ENCODE peak calls at places on chromosome 5, in five cellular contexts. A, X, D, J and F are unnamed samples.

GRCh38 chr5:151745071-151745705 is 13.2 kb downstream of the ATOX1 start:
- DNase-seq in A (peak), X (no peak), D (no peak), J (no peak), F (peak)

GRCh38 chr5:117776977-117777376 is 1202.4 kb upstream of the SEMA6A start:
- DNase-seq in A (no peak), X (no peak), D (no peak), J (no peak), F (no peak)

GRCh38 chr5:36689225-36689624 is 82.8 kb downstream of the SLC1A3 start:
- DNase-seq in A (peak), X (no peak), D (no peak), J (no peak), F (no peak)

GRCh38 chr5:154221371-154221896 is 30.9 kb downstream of the GALNT10 start:
- DNase-seq in A (peak), X (no peak), D (no peak), J (no peak), F (no peak)

GRCh38 chr5:138523406-138523805 is 19.6 kb downstream of the ETF1 start:
- DNase-seq in A (no peak), X (no peak), D (no peak), J (no peak), F (no peak)

GRCh38 chr5:447501-447900 is 4.5 kb downstream of the EXOC3 start:
- DNase-seq in A (no peak), X (no peak), D (no peak), J (no peak), F (no peak)

GRCh38 chr5:157358871-157359270 is 92.9 kb downstream of the CYFIP2 start:
- DNase-seq in A (no peak), X (no peak), D (no peak), J (no peak), F (no peak)

GRCh38 chr5:158978061-158978745 is 121.5 kb downstream of the EBF1 start:
- DNase-seq in A (peak), X (no peak), D (no peak), J (no peak), F (no peak)

GRCh38 chr5:158234323-158235158 is 375.6 kb upstream of the CLINT1 start:
- DNase-seq in A (no peak), X (no peak), D (no peak), J (no peak), F (no peak)

GRCh38 chr5:115258001-115258400 is 4.7 kb downstream of the PGGT1B start:
- DNase-seq in A (peak), X (no peak), D (no peak), J (no peak), F (no peak)

GRCh38 chr5:41071975-41072374 is 833 bp upstream of the MROH2B start:
- DNase-seq in A (peak), X (no peak), D (no peak), J (no peak), F (no peak)

GRCh38 chr5:20974423-20974822 is 986.4 kb upstream of the CDH18 start:
- DNase-seq in A (no peak), X (no peak), D (no peak), J (no peak), F (no peak)

GRCh38 chr5:134592141-134592746 is 40.4 kb downstream of the SAR1B start:
- DNase-seq in A (peak), X (no peak), D (no peak), J (peak), F (no peak)

GRCh38 chr5:115170128-115170923 is 618 bp upstream of the TRIM36 start:
- DNase-seq in A (peak), X (no peak), D (peak), J (peak), F (no peak)

GRCh38 chr5:72692273-72692672 is 124.2 kb upstream of the TNPO1 start:
- DNase-seq in A (peak), X (no peak), D (no peak), J (no peak), F (no peak)

GRCh38 chr5:55456216-55456895 is 78.4 kb downstream of the PLPP1 start:
- DNase-seq in A (peak), X (no peak), D (no peak), J (no peak), F (no peak)

GRCh38 chr5:75265731-75266130 is 29.1 kb upstream of the ANKRD31 start:
- DNase-seq in A (peak), X (peak), D (peak), J (peak), F (no peak)

GRCh38 chr5:104951829-104952228 is 1389.2 kb upstream of the NUDT12 start:
- DNase-seq in A (no peak), X (no peak), D (no peak), J (no peak), F (no peak)

GRCh38 chr5:159324097-159324760 is 6.1 kb downstream of the IL12B start:
- DNase-seq in A (peak), X (no peak), D (no peak), J (no peak), F (no peak)

GRCh38 chr5:139137703-139138102 is 60.5 kb downstream of the SIL1 start:
- DNase-seq in A (peak), X (peak), D (peak), J (peak), F (no peak)

GRCh38 chr5:139407517-139407916 is 3.6 kb upstream of the SPATA24 start:
- DNase-seq in A (no peak), X (no peak), D (no peak), J (no peak), F (no peak)

GRCh38 chr5:35851282-35851681 is 5.4 kb upstream of the IL7R start:
- DNase-seq in A (peak), X (no peak), D (no peak), J (no peak), F (no peak)

GRCh38 chr5:111143910-111144309 is 51.8 kb downstream of the WDR36 start:
- DNase-seq in A (peak), X (no peak), D (no peak), J (no peak), F (no peak)

GRCh38 chr5:97101189-97101910 is 41.1 kb downstream of the LIX1 start:
- DNase-seq in A (peak), X (no peak), D (no peak), J (no peak), F (no peak)

GRCh38 chr5:144886668-144887067 is 716.0 kb downstream of the KCTD16 start:
- DNase-seq in A (no peak), X (no peak), D (no peak), J (no peak), F (no peak)

GRCh38 chr5:69450116-69450515 is 35.2 kb downstream of the MARVELD2 start:
- DNase-seq in A (peak), X (no peak), D (no peak), J (no peak), F (no peak)

GRCh38 chr5:74290634-74291033 is 349.9 kb downstream of the ENC1 start:
- DNase-seq in A (no peak), X (peak), D (no peak), J (no peak), F (no peak)

GRCh38 chr5:63127054-63127453 is 548.4 kb downstream of the LRRC70 start:
- DNase-seq in A (peak), X (no peak), D (no peak), J (no peak), F (no peak)

DNA sequence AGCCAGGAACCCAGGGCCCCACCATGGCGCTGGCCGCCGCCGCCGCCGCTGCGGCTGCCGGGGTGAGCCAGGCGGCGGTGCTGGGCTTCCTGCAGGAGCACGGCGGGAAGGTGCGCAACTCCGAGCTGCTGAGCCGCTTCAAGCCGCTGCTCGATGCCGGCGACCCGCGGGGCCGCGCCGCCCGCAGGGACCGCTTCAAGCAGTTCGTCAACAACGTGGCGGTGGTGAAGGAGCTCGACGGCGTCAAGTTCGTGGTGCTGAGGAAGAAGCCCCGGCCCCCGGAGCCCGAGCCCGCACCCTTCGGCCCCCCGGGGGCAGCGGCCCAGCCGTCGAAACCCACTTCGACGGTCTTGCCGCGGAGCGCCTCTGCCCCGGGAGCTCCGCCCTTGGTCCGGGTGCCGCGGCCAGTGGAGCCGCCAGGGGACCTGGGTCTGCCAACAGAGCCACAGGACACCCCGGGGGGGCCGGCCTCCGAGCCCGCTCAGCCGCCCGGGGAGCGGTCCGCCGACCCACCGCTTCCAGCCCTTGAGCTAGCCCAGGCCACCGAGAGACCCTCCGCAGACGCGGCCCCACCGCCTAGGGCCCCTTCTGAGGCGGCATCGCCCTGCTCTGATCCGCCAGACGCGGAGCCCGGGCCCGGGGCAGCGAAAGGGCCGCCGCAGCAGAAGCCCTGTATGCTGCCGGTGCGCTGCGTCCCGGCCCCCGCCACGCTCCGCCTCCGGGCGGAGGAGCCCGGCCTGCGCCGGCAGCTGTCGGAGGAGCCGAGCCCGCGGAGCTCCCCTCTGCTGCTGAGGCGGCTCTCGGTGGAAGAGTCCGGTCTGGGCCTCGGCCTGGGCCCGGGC is 718 bp downstream of the SOWAHA start:
- DNase-seq in A (no peak), X (no peak), D (peak), J (no peak), F (no peak)
- TF ChIP-seq MXI1 in A (no peak), X (no peak), D (no peak), J (no peak), F (no peak)

DNA sequence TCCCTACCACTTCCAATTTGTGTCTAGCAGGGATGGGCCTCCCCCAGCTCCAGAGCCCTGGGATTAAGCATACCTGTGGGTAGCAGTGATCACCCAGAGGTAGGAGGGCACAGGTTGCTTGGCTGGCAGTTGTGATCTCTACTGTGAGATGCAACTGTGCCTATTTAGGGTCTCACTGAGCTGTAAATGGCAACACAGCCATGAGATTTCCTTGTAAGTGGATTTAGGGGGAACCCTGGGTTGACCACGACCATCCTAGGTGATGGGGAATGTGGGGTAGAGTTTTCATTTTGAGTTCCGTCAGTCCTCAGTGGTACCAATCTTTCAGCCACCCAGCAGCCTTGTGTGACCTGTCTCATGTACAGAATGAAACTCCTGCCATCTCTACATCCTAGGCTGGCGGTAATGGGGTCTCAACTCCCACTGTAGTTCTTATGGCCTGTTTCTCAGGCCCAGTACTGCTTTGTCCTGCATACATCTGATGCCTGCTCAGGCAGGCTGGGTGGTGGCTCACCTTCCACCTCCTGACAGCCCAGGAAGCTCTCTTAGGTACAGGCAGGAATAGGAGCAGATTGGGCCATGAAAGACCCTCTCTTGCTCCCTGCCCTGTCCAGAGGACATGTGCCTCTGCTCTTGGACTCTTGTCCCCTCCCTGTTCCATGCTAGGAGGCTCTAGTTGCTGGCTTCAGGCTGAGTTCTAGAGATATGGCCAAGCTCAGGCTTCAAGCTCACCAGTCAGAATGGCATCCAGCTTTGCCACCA is 8.1 kb downstream of the HNRNPAB start:
- DNase-seq in A (no peak), X (no peak), D (no peak), J (no peak), F (no peak)
- TF ChIP-seq MXI1 in A (no peak), X (no peak), D (no peak), J (no peak), F (no peak)

GRCh38 chr5:150400020-150400326 is 12.7 kb downstream of the CD74 start:
- DNase-seq in A (no peak), X (no peak), D (no peak), J (no peak), F (no peak)

GRCh38 chr5:150398432-150399157 is 14.1 kb downstream of the CD74 start:
- DNase-seq in A (no peak), X (no peak), D (no peak), J (peak), F (no peak)

GRCh38 chr5:150400327-150401075 is 12.2 kb downstream of the CD74 start:
- DNase-seq in A (no peak), X (no peak), D (no peak), J (no peak), F (no peak)

GRCh38 chr5:150397749-150398431 is 14.8 kb downstream of the CD74 start:
- DNase-seq in A (no peak), X (no peak), D (no peak), J (no peak), F (no peak)

DNA sequence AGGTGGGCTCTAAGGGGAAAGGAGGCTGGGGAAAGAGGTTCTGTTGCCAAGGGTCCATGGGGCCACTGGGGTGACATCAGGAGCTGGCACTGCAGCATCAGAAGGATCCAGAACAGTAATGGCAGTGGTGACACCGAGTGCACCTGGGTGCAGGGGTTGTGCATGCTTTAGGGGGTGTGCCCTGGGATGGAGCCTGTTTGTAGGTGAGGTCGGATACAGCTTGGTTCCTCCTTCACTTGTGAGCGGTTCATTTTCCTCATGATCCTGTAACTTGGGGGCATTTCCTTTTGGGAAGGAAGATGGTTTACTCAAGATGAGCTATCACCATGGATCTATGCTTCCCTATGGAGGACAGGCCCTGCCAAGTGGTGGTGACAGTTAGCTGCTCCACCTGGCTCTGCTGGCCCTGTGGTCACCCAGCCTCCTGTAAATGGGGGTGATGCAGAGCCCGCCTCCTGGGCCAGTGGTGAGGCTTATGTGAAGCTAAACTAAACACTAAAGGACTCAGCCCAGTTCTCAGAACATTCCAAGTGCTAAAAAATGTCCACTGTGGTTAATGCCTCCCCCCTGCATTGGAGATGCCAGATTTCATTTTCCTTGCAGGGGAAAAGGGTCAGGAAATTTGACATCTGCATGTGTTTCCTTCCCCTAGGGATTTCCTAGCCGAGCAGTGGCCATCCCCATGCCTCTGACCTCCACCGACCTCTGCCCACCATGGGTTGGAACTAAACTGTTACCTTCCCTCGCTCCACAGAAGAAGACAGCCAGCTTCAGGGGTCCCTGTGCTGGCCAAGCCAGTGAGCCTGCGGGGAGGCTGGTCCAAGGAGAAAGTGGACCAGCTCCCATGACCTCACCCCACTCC is 13.3 kb downstream of the CD74 start:
- DNase-seq in A (peak), X (no peak), D (no peak), J (no peak), F (no peak)
- TF ChIP-seq MXI1 in A (no peak), X (no peak), D (no peak), J (no peak), F (no peak)

DNA sequence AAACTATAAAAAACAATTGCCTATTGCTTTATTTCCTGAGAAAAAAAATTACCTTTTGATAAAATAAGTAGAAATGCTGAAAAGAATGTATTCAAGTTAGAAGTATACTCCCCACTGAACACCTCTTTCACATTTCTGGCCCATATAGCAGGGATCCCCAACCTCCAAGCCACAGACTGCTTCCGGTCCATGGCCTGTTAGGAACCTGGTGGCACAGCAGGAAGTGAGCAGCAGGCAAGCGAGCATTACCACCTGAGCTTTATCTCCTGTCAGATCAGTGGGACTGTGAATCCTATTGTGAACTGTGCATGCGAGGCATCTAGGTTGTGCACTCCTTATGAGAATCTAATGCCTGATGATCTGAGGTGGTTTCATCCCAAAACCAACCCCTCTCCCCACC is 563.9 kb downstream of the RAB3C start:
- DNase-seq in A (no peak), X (no peak), D (no peak), J (no peak), F (no peak)
- TF ChIP-seq MXI1 in A (no peak), X (no peak), D (no peak), J (no peak), F (no peak)